ENCODE peak calls at places on chromosomes 6 and 20, in four cellular contexts. One of them, this sample, is unnamed.

GRCh38 chr6:30781697-30782424 is 37.5 kb upstream of the IER3 start:
- DNase-seq in ascending aorta: peak
- DNase-seq in AG04450: peak
- DNase-seq in breast epithelium: peak
- DNase-seq in this sample: peak

GRCh38 chr20:2387580-2387979 is 6.9 kb downstream of the TGM6 start:
- DNase-seq in ascending aorta: no peak
- DNase-seq in AG04450: no peak
- DNase-seq in breast epithelium: no peak
- DNase-seq in this sample: no peak

GRCh38 chr6:84860954-84861353 is 96.6 kb upstream of the TBX18 start:
- DNase-seq in ascending aorta: no peak
- DNase-seq in AG04450: no peak
- DNase-seq in breast epithelium: no peak
- DNase-seq in this sample: no peak

GRCh38 chr6:20353134-20353533 is 48.5 kb upstream of the E2F3 start:
- DNase-seq in ascending aorta: no peak
- DNase-seq in AG04450: no peak
- DNase-seq in breast epithelium: no peak
- DNase-seq in this sample: no peak

GRCh38 chr6:124747336-124747735 is 214.9 kb upstream of the RNF217 start:
- DNase-seq in ascending aorta: no peak
- DNase-seq in AG04450: no peak
- DNase-seq in breast epithelium: no peak
- DNase-seq in this sample: no peak

GRCh38 chr6:167058261-167058660 is 59.1 kb downstream of the CEP43 start:
- DNase-seq in ascending aorta: no peak
- DNase-seq in AG04450: no peak
- DNase-seq in breast epithelium: no peak
- DNase-seq in this sample: no peak

GRCh38 chr6:25769983-25770382 is 15.4 kb downstream of the SLC17A4 start:
- DNase-seq in ascending aorta: no peak
- DNase-seq in AG04450: no peak
- DNase-seq in breast epithelium: peak
- DNase-seq in this sample: peak

GRCh38 chr6:130824978-130825694 is 2.1 kb upstream of the SMLR1 start:
- DNase-seq in ascending aorta: no peak
- DNase-seq in AG04450: no peak
- DNase-seq in breast epithelium: no peak
- DNase-seq in this sample: no peak

GRCh38 chr6:73455865-73456629 is 4.0 kb upstream of the CGAS start:
- DNase-seq in ascending aorta: no peak
- DNase-seq in AG04450: no peak
- DNase-seq in breast epithelium: no peak
- DNase-seq in this sample: no peak

GRCh38 chr20:20887593-20888272 is 175.3 kb upstream of the RALGAPA2 start:
- DNase-seq in ascending aorta: no peak
- DNase-seq in AG04450: no peak
- DNase-seq in breast epithelium: no peak
- DNase-seq in this sample: no peak

GRCh38 chr6:27755768-27756167 is 156.4 kb downstream of the OR2B2 start:
- DNase-seq in ascending aorta: no peak
- DNase-seq in AG04450: no peak
- DNase-seq in breast epithelium: no peak
- DNase-seq in this sample: no peak

GRCh38 chr6:63882208-63882607 is 246.6 kb downstream of the PHF3 start:
- DNase-seq in ascending aorta: no peak
- DNase-seq in AG04450: no peak
- DNase-seq in breast epithelium: no peak
- DNase-seq in this sample: no peak

GRCh38 chr20:48875233-48875913 is 46.1 kb upstream of the ARFGEF2 start:
- DNase-seq in ascending aorta: no peak
- DNase-seq in AG04450: no peak
- DNase-seq in breast epithelium: no peak
- DNase-seq in this sample: no peak

GRCh38 chr20:48831702-48832422 is 4.1 kb upstream of the PREX1 start:
- DNase-seq in ascending aorta: no peak
- DNase-seq in AG04450: no peak
- DNase-seq in breast epithelium: no peak
- DNase-seq in this sample: no peak

GRCh38 chr6:9620263-9620662 is 794.6 kb downstream of the TFAP2A start:
- DNase-seq in ascending aorta: no peak
- DNase-seq in AG04450: no peak
- DNase-seq in breast epithelium: no peak
- DNase-seq in this sample: peak

GRCh38 chr20:23125625-23126191 is 39.6 kb upstream of the CD93 start:
- DNase-seq in ascending aorta: no peak
- DNase-seq in AG04450: peak
- DNase-seq in breast epithelium: no peak
- DNase-seq in this sample: no peak

GRCh38 chr6:169326067-169326799 is 72.6 kb upstream of the THBS2 start:
- DNase-seq in ascending aorta: no peak
- DNase-seq in AG04450: no peak
- DNase-seq in breast epithelium: no peak
- DNase-seq in this sample: no peak

GRCh38 chr6:35776364-35777215 is at the start of gene CLPSL2:
- DNase-seq in ascending aorta: no peak
- DNase-seq in AG04450: no peak
- DNase-seq in breast epithelium: no peak
- DNase-seq in this sample: no peak

GRCh38 chr20:16749573-16749972 is 1.4 kb downstream of the OTOR start:
- DNase-seq in ascending aorta: no peak
- DNase-seq in AG04450: no peak
- DNase-seq in breast epithelium: no peak
- DNase-seq in this sample: no peak

GRCh38 chr6:70636589-70636988 is 31.1 kb upstream of the SMAP1 start:
- DNase-seq in ascending aorta: no peak
- DNase-seq in AG04450: no peak
- DNase-seq in breast epithelium: no peak
- DNase-seq in this sample: no peak

GRCh38 chr6:31293343-31293742 is 21.5 kb upstream of the HLA-C start:
- DNase-seq in ascending aorta: no peak
- DNase-seq in AG04450: no peak
- DNase-seq in breast epithelium: no peak
- DNase-seq in this sample: no peak

GRCh38 chr20:50388733-50389436 is 121.3 kb upstream of the PTPN1 start:
- DNase-seq in ascending aorta: no peak
- DNase-seq in AG04450: no peak
- DNase-seq in breast epithelium: no peak
- DNase-seq in this sample: no peak

GRCh38 chr6:108492131-108492766 is 68.5 kb upstream of the FOXO3 start:
- DNase-seq in ascending aorta: no peak
- DNase-seq in AG04450: peak
- DNase-seq in breast epithelium: no peak
- DNase-seq in this sample: peak

GRCh38 chr20:24106155-24106800 is 117.7 kb upstream of the GGTLC1 start:
- DNase-seq in ascending aorta: no peak
- DNase-seq in AG04450: no peak
- DNase-seq in breast epithelium: no peak
- DNase-seq in this sample: no peak

GRCh38 chr6:71822626-71823025 is 63.7 kb upstream of the RIMS1 start:
- DNase-seq in ascending aorta: no peak
- DNase-seq in AG04450: no peak
- DNase-seq in breast epithelium: no peak
- DNase-seq in this sample: no peak

GRCh38 chr6:122154912-122155516 is 244.4 kb upstream of the HSF2 start:
- DNase-seq in ascending aorta: no peak
- DNase-seq in AG04450: no peak
- DNase-seq in breast epithelium: no peak
- DNase-seq in this sample: no peak

GRCh38 chr6:166776571-166776970 is 149.5 kb upstream of the RPS6KA2 start:
- DNase-seq in ascending aorta: no peak
- DNase-seq in AG04450: no peak
- DNase-seq in breast epithelium: no peak
- DNase-seq in this sample: no peak

GRCh38 chr6:138013949-138014348 is 93.3 kb downstream of the PERP start:
- DNase-seq in ascending aorta: no peak
- DNase-seq in AG04450: no peak
- DNase-seq in breast epithelium: no peak
- DNase-seq in this sample: no peak

GRCh38 chr20:53900380-53900999 is 169.9 kb downstream of the BCAS1 start:
- DNase-seq in ascending aorta: no peak
- DNase-seq in AG04450: no peak
- DNase-seq in breast epithelium: no peak
- DNase-seq in this sample: peak

GRCh38 chr6:88856566-88856965 is 106.9 kb downstream of the RNGTT start:
- DNase-seq in ascending aorta: no peak
- DNase-seq in AG04450: no peak
- DNase-seq in breast epithelium: no peak
- DNase-seq in this sample: no peak

GRCh38 chr20:10271470-10272219 is 53.0 kb downstream of the SNAP25 start:
- DNase-seq in ascending aorta: no peak
- DNase-seq in AG04450: no peak
- DNase-seq in breast epithelium: no peak
- DNase-seq in this sample: no peak

GRCh38 chr20:31972481-31973386 is 4.8 kb downstream of the XKR7 start:
- DNase-seq in ascending aorta: no peak
- DNase-seq in AG04450: no peak
- DNase-seq in breast epithelium: no peak
- DNase-seq in this sample: peak

GRCh38 chr20:44054118-44054517 is 132.9 kb downstream of the JPH2 start:
- DNase-seq in ascending aorta: no peak
- DNase-seq in AG04450: no peak
- DNase-seq in breast epithelium: peak
- DNase-seq in this sample: no peak

GRCh38 chr6:13615802-13616140 is 636 bp downstream of the NOL7 start:
- DNase-seq in ascending aorta: no peak
- DNase-seq in AG04450: no peak
- DNase-seq in breast epithelium: peak
- DNase-seq in this sample: no peak

GRCh38 chr20:49989234-49990065 is 6.7 kb downstream of the SNAI1 start:
- DNase-seq in ascending aorta: no peak
- DNase-seq in AG04450: peak
- DNase-seq in breast epithelium: no peak
- DNase-seq in this sample: no peak

GRCh38 chr20:51374961-51375360 is 167.6 kb downstream of the NFATC2 start:
- DNase-seq in ascending aorta: no peak
- DNase-seq in AG04450: no peak
- DNase-seq in breast epithelium: no peak
- DNase-seq in this sample: no peak

GRCh38 chr6:108727966-108728730 is 120.1 kb upstream of the ARMC2 start:
- DNase-seq in ascending aorta: no peak
- DNase-seq in AG04450: no peak
- DNase-seq in breast epithelium: no peak
- DNase-seq in this sample: no peak

GRCh38 chr6:165605182-165605875 is 57.7 kb downstream of the PDE10A start:
- DNase-seq in ascending aorta: no peak
- DNase-seq in AG04450: no peak
- DNase-seq in breast epithelium: no peak
- DNase-seq in this sample: no peak

GRCh38 chr6:27161946-27162603 is 85.4 kb upstream of the PRSS16 start:
- DNase-seq in ascending aorta: no peak
- DNase-seq in AG04450: no peak
- DNase-seq in breast epithelium: no peak
- DNase-seq in this sample: no peak

GRCh38 chr6:149929422-149929821 is 6.5 kb upstream of the RAET1G start:
- DNase-seq in ascending aorta: no peak
- DNase-seq in AG04450: no peak
- DNase-seq in breast epithelium: no peak
- DNase-seq in this sample: no peak

GRCh38 chr6:36874443-36875249 is at the start of gene PPIL1:
- DNase-seq in ascending aorta: peak
- DNase-seq in AG04450: peak
- DNase-seq in breast epithelium: peak
- DNase-seq in this sample: peak
- TF ChIP-seq CTCF in ascending aorta: no peak
- TF ChIP-seq CTCF in AG04450: peak
- TF ChIP-seq CTCF in breast epithelium: peak
- TF ChIP-seq CTCF in this sample: no peak

GRCh38 chr6:50850860-50851259 is 32.2 kb downstream of the TFAP2B start:
- DNase-seq in ascending aorta: no peak
- DNase-seq in AG04450: no peak
- DNase-seq in breast epithelium: no peak
- DNase-seq in this sample: no peak
- H3K4me3 ChIP-seq in ascending aorta: no peak
- H3K4me3 ChIP-seq in AG04450: no peak
- H3K4me3 ChIP-seq in breast epithelium: peak
- H3K4me3 ChIP-seq in this sample: peak

DNA sequence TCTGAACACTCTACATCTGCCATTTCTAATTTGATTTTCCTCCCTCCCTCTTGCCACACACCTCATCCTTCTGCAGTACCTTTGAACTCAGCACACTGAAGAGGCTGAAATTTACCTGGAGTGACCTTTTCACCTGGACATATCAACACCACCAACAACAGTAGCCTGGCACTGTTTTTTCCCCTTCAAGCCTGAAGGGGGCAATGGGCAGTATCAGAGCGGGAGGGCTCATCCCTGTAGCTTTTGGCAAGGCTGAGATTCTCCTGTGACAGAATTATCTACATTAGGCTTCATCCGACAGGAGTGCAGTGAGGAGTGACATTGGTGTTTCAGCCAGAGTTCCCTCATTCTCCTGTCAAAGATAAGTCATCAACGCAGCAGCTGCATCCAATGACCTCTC is 312.8 kb upstream of the SPTLC3 start:
- DNase-seq in ascending aorta: no peak
- DNase-seq in AG04450: no peak
- DNase-seq in breast epithelium: no peak
- DNase-seq in this sample: no peak
- TF ChIP-seq CTCF in ascending aorta: no peak
- TF ChIP-seq CTCF in AG04450: no peak
- TF ChIP-seq CTCF in breast epithelium: no peak
- TF ChIP-seq CTCF in this sample: no peak

GRCh38 chr20:34873583-34874093 is 982 bp upstream of the GGT7 start:
- DNase-seq in ascending aorta: no peak
- DNase-seq in AG04450: no peak
- DNase-seq in breast epithelium: no peak
- DNase-seq in this sample: no peak
- H3K4me3 ChIP-seq in ascending aorta: no peak
- H3K4me3 ChIP-seq in AG04450: no peak
- H3K4me3 ChIP-seq in breast epithelium: no peak
- H3K4me3 ChIP-seq in this sample: no peak

DNA sequence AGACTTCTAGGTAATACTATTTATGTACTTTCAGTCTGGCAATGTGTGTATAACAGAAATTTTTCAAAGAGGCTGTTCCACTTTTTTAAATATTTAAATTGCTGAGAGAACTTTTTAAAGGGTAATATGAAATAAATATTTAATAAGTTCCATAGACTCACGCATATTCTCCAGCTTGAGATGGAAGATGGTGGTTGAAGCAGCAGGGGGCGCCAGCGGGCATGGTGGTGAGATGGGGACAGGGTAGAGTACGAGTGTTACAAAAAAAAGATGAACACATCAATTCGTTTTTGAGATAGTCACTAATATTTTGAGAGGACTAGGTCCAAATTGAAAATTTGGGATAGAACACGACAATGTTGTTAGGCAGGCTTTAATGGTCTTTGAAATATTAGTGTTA is 68.4 kb downstream of the RSPO3 start:
- DNase-seq in ascending aorta: peak
- DNase-seq in AG04450: no peak
- DNase-seq in breast epithelium: no peak
- DNase-seq in this sample: no peak
- TF ChIP-seq CTCF in ascending aorta: peak
- TF ChIP-seq CTCF in AG04450: peak
- TF ChIP-seq CTCF in breast epithelium: no peak
- TF ChIP-seq CTCF in this sample: peak